ENCODE peak calls at places on chromosomes 16 and 17, in six cellular contexts. M is prostate gland; Q is pancreas; T is neuronal stem cell; U is GM23338; H is CD8-positive, alpha-beta memory T cell. A is an unnamed sample. For H3K27me3, the result is how much of the 10 kb centered on the place peaks cover.

GRCh38 chr16:67936876-67937605 is 391 bp upstream of the PSMB10 start:
- DNase-seq in H (peak), U (no peak), M (peak), T (no peak), Q (no peak), A (no peak)

GRCh38 chr17:6699997-6700947 is 12.9 kb downstream of the SLC13A5 start:
- DNase-seq in T (no peak), U (no peak), H (no peak), M (no peak), Q (no peak), A (no peak)

GRCh38 chr16:19691161-19691850 is 26.7 kb downstream of the KNOP1 start:
- DNase-seq in T (no peak), M (no peak), U (no peak), Q (no peak), H (no peak), A (no peak)

GRCh38 chr17:40071720-40072480 is 9.1 kb downstream of the THRA start:
- DNase-seq in Q (peak), U (no peak), M (peak), T (no peak), H (no peak), A (peak)

GRCh38 chr16:4800290-4801041 is 2.0 kb downstream of the ROGDI start:
- DNase-seq in T (no peak), H (no peak), U (no peak), Q (peak), M (peak), A (peak)

GRCh38 chr16:56212144-56212543 is 20.9 kb downstream of the GNAO1 start:
- DNase-seq in Q (no peak), M (no peak), U (no peak), T (no peak), H (no peak), A (no peak)

GRCh38 chr17:7912927-7913524 is 3.1 kb downstream of the RNF227 start:
- DNase-seq in U (peak), H (peak), M (peak), Q (peak), T (peak), A (no peak)

GRCh38 chr16:69741951-69742904 is 12.5 kb downstream of the NOB1 start:
- DNase-seq in T (no peak), U (no peak), Q (peak), M (peak), H (no peak), A (peak)

GRCh38 chr17:7122386-7122785 is 7.8 kb upstream of the ASGR2 start:
- DNase-seq in T (no peak), Q (no peak), M (no peak), U (no peak), H (no peak), A (no peak)

GRCh38 chr16:49236216-49236615 is 45.4 kb downstream of the CBLN1 start:
- DNase-seq in T (no peak), M (no peak), U (no peak), H (no peak), Q (no peak), A (no peak)

GRCh38 chr17:58734040-58734439 is 21.6 kb upstream of the PPM1E start:
- DNase-seq in H (no peak), Q (no peak), T (no peak), M (peak), U (no peak), A (no peak)

GRCh38 chr16:3819741-3820724 is 60.5 kb downstream of the CREBBP start:
- DNase-seq in Q (peak), H (peak), U (no peak), M (peak), T (no peak), A (no peak)

GRCh38 chr17:55067697-55068439 is 99.3 kb downstream of the STXBP4 start:
- DNase-seq in H (no peak), Q (no peak), U (no peak), T (no peak), M (no peak), A (no peak)

GRCh38 chr16:87100306-87101058 is 216.7 kb downstream of the C16orf95 start:
- DNase-seq in Q (no peak), M (no peak), U (no peak), T (no peak), H (no peak), A (no peak)

GRCh38 chr17:48526986-48527741 is 3.6 kb downstream of the HOXB1 start:
- DNase-seq in M (no peak), H (no peak), U (peak), T (no peak), Q (no peak), A (no peak)

GRCh38 chr16:18941471-18941870 is 15.3 kb upstream of the SMG1 start:
- DNase-seq in M (no peak), Q (no peak), T (no peak), U (no peak), H (no peak), A (no peak)

GRCh38 chr16:50520451-50521245 is 27.5 kb upstream of the NKD1 start:
- DNase-seq in T (no peak), Q (no peak), U (no peak), M (no peak), H (no peak), A (no peak)

GRCh38 chr16:4194661-4195060 is 47.2 kb downstream of the SRL start:
- DNase-seq in T (no peak), H (no peak), Q (no peak), M (no peak), U (no peak), A (peak)

GRCh38 chr17:73562896-73563295 is 81.3 kb downstream of the SDK2 start:
- DNase-seq in H (no peak), T (no peak), M (no peak), Q (no peak), U (no peak), A (peak)

GRCh38 chr16:4690946-4691665 is 2.3 kb upstream of the NUDT16L1 start:
- DNase-seq in T (no peak), M (no peak), U (no peak), H (no peak), Q (no peak), A (peak)

GRCh38 chr17:29115435-29115834 is 64.8 kb downstream of the MYO18A start:
- DNase-seq in H (no peak), U (no peak), Q (no peak), T (no peak), M (no peak), A (no peak)

GRCh38 chr17:29111816-29112499 is 68.2 kb downstream of the MYO18A start:
- DNase-seq in U (peak), T (peak), H (peak), M (peak), Q (peak), A (peak)

GRCh38 chr17:29112780-29113295 is 67.4 kb downstream of the MYO18A start:
- DNase-seq in H (no peak), T (no peak), U (no peak), Q (no peak), M (peak), A (peak)

GRCh38 chr17:29114141-29114540 is 66.1 kb downstream of the MYO18A start:
- DNase-seq in T (no peak), M (no peak), Q (no peak), H (no peak), U (no peak), A (no peak)

DNA sequence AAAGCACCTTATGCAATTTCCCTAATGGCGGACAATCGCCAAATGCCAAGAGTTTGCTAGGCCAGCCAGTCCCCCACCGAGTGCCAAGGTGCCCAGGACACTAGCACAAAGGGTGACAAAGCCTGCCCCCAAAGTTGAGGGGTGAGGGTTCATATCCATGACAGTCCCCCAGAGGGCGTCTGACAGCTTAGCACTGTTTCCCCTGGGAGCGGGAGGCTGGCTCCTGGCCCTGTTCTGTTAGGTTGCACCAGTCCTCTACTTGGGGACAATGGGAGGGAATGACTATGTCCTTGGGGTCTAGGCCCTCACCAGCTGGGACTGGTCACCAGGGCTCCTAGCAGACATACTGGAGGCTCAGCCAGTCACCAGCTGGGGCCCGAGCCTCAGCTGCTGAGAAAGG is 66.9 kb downstream of the MYO18A start:
- DNase-seq in H (no peak), U (peak), T (no peak), Q (no peak), M (no peak), A (peak)
- H3K4me3 ChIP-seq in H (no peak), U (no peak), T (no peak), Q (no peak), M (no peak), A (no peak)

DNA sequence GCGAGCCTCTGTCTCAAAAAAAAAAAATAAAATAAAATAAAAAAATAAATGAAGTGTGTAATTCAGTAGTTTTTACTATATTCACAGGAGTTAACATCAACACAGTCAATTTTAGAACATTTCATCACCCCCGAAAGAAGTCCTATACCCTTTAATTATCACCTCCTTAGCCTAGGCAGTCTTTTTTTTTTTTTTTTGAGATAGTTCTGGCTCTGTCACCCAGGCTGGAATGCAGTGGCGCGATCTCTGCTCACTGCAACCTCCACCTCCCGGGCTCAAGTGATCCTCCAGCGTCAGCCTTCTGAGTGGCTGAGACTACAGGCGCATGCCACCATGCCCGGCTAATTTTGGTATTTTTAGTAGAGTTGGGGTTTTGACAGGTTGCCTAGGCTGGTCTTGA is 150.7 kb downstream of the SNX29 start:
- DNase-seq in Q (no peak), U (no peak), T (no peak), H (no peak), M (no peak), A (no peak)
- H3K27ac ChIP-seq in Q (no peak), U (no peak), T (no peak), H (no peak), M (no peak), A (no peak)

DNA sequence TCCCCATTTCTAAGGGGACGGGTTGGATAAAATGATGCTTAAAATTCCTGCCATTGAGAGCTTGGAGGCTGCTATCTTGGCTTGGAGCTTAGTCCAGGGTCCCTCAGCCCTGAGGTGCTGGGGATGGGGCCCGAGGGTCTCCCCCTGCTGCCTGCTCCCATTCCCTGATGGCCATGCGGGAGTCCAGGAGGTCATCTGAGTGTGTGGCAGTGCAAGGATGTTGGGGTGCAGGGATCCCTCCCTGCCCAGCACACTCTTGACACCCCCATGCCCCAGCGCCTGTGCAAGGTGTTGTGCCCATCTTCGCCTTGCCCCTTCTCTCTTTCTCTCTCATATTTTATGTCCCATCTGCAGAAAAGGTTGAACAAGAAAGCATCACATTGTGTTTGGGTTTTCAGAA is 90.4 kb downstream of the IRF8 start:
- DNase-seq in U (no peak), H (no peak), Q (no peak), T (no peak), M (no peak), A (no peak)
- H3K27me3 ChIP-seq in U (under half), H (under half), Q (under half), T (under half), M (under half), A (half or more)

GRCh38 chr16:31868164-31868563 is 5.4 kb upstream of the ZNF267 start:
- DNase-seq in M (no peak), T (no peak), H (no peak), Q (no peak), U (no peak), A (no peak)

GRCh38 chr16:31871510-31871909 is 2.1 kb upstream of the ZNF267 start:
- DNase-seq in T (no peak), M (no peak), U (no peak), Q (no peak), H (no peak), A (no peak)

GRCh38 chr16:31870809-31871208 is 2.8 kb upstream of the ZNF267 start:
- DNase-seq in H (no peak), U (no peak), M (no peak), Q (no peak), T (no peak), A (no peak)

GRCh38 chr16:31868701-31869167 is 4.9 kb upstream of the ZNF267 start:
- DNase-seq in H (peak), Q (peak), U (peak), T (peak), M (peak), A (peak)

GRCh38 chr16:31869511-31870201 is 4.0 kb upstream of the ZNF267 start:
- DNase-seq in T (no peak), H (peak), Q (no peak), U (peak), M (no peak), A (no peak)
- H3K4me3 ChIP-seq in T (no peak), H (peak), Q (no peak), U (no peak), M (no peak), A (no peak)

GRCh38 chr17:19457830-19458271 is 46.8 kb downstream of the RNF112 start:
- DNase-seq in H (no peak), M (no peak), T (no peak), U (peak), Q (no peak), A (no peak)

GRCh38 chr17:19461681-19462080 is 50.6 kb downstream of the RNF112 start:
- DNase-seq in H (no peak), T (no peak), Q (no peak), U (no peak), M (no peak), A (no peak)

GRCh38 chr17:19461139-19461538 is 50.1 kb downstream of the RNF112 start:
- DNase-seq in U (peak), Q (no peak), H (no peak), M (no peak), T (no peak), A (no peak)

GRCh38 chr17:19464033-19465026 is 53.3 kb downstream of the RNF112 start:
- DNase-seq in T (no peak), U (no peak), H (no peak), M (no peak), Q (no peak), A (no peak)

DNA sequence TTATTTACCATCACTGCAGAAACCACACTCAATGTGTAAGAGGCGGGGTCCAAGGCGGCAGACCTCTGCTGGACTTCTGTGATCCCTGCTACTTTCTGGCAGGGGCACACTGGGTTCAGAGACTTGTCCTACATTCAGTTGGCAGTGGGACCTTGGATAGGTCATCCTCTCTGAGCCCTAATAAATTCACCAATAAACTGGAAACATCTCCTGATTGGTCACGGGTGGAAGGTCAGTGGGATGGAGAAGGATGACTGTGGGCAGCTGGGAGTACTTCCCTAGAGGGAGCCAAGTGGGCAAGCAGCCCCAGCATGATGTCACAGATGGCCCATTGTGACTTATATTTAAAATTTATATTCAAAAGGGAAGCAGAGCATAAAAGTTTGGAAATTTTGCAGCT is 49.7 kb downstream of the RNF112 start:
- DNase-seq in M (no peak), U (peak), H (no peak), Q (no peak), T (no peak), A (no peak)
- H3K27ac ChIP-seq in M (no peak), U (peak), H (no peak), Q (no peak), T (no peak), A (no peak)